ENCODE peak calls at places on chromosomes 2 and 18, in eight cellular contexts. T is COR-L47; R is HEK293T; C is T-helper 1 cell; I is NCI-H1105; F is stimulated activated CD4-positive, alpha-beta T cell treated with anti-CD3 and anti-CD28 coated beads, Interleukin-12 subunit alpha, Interleukin-12 subunit beta, amount 100 ng/mL, for 24 hours; O is DMS153; X is activated naive CD4-positive, alpha-beta T cell treated with anti-CD3 and anti-CD28 coated beads, Interleukin-2, amount 50 U/mL, for 16 hours. D is an unnamed sample.

GRCh38 chr2:233209117-233209977 is 42.1 kb upstream of the ATG16L1 start:
- DNase-seq in T (peak), R (no peak), C (no peak), I (no peak), F (no peak), O (no peak), X (no peak), D (peak)

GRCh38 chr2:69505710-69506109 is 68.5 kb upstream of the NFU1 start:
- DNase-seq in T (no peak), R (no peak), C (no peak), I (no peak), F (no peak), O (no peak), X (no peak), D (no peak)

GRCh38 chr18:62332964-62333695 is 8.0 kb downstream of the TNFRSF11A start:
- DNase-seq in T (no peak), R (no peak), C (no peak), I (no peak), F (no peak), O (no peak), X (no peak), D (no peak)

GRCh38 chr2:120955427-120955826 is 219.8 kb downstream of the GLI2 start:
- DNase-seq in T (no peak), R (no peak), C (no peak), I (no peak), F (no peak), O (no peak), X (no peak), D (no peak)

GRCh38 chr2:170929686-170930050 is 615 bp downstream of the GORASP2 start:
- DNase-seq in T (peak), R (peak), C (peak), I (peak), F (peak), O (no peak), X (peak), D (peak)

GRCh38 chr18:10169064-10169562 is 255.3 kb downstream of the VAPA start:
- DNase-seq in T (no peak), R (no peak), C (no peak), I (peak), F (no peak), O (peak), X (no peak), D (peak)

GRCh38 chr2:99662761-99663341 is 173.0 kb upstream of the REV1 start:
- DNase-seq in T (no peak), R (no peak), C (no peak), I (no peak), F (no peak), O (peak), X (no peak), D (no peak)

GRCh38 chr2:17199741-17200140 is 318.5 kb downstream of the RAD51AP2 start:
- DNase-seq in T (no peak), R (no peak), C (no peak), I (peak), F (no peak), O (no peak), X (no peak), D (no peak)

GRCh38 chr18:48486762-48487161 is 52.1 kb upstream of the CTIF start:
- DNase-seq in T (no peak), R (no peak), C (no peak), I (no peak), F (no peak), O (no peak), X (no peak), D (no peak)

GRCh38 chr2:234378440-234378839 is 118.4 kb downstream of the ARL4C start:
- DNase-seq in T (no peak), R (no peak), C (no peak), I (no peak), F (no peak), O (no peak), X (no peak), D (no peak)

GRCh38 chr2:113818382-113818951 is 62.0 kb upstream of the SLC35F5 start:
- DNase-seq in T (no peak), R (peak), C (no peak), I (no peak), F (no peak), O (no peak), X (no peak), D (no peak)